ENCODE peak calls at places on chromosome 14, in four cellular contexts. A is fibroblast of pulmonary artery, W is AG04449, Y is PC-9. M is an unnamed sample.

GRCh38 chr14:84403585-84403984 is 1126.4 kb upstream of the FLRT2 start:
- DNase-seq in Y (peak), A (no peak), W (no peak), M (peak)

GRCh38 chr14:75738192-75738591 is 77.1 kb downstream of the TTLL5 start:
- DNase-seq in W (no peak), A (peak), Y (no peak), M (no peak)

GRCh38 chr14:55807059-55807499 is 227.1 kb downstream of the KTN1 start:
- DNase-seq in W (no peak), A (peak), Y (peak), M (no peak)

GRCh38 chr14:98404811-98405210 is 867.2 kb downstream of the BCL11B start:
- DNase-seq in A (no peak), Y (no peak), W (no peak), M (no peak)

GRCh38 chr14:56514663-56515371 is 64.8 kb upstream of the TMEM260 start:
- DNase-seq in Y (no peak), A (peak), W (no peak), M (no peak)

GRCh38 chr14:69055125-69055524 is 76.0 kb upstream of the ACTN1 start:
- DNase-seq in W (no peak), Y (peak), A (peak), M (no peak)

GRCh38 chr14:102776761-102777710 is at the start of gene TRAF3:
- DNase-seq in A (peak), Y (no peak), W (no peak), M (no peak)

GRCh38 chr14:98218213-98218612 is 1053.8 kb downstream of the BCL11B start:
- DNase-seq in W (no peak), A (no peak), Y (no peak), M (no peak)

GRCh38 chr14:92934196-92935085 is 11.5 kb downstream of the CHGA start:
- DNase-seq in W (no peak), Y (no peak), A (no peak), M (no peak)

GRCh38 chr14:81474685-81475324 is 58.8 kb downstream of the SEL1L start:
- DNase-seq in Y (no peak), A (no peak), W (no peak), M (no peak)

GRCh38 chr14:85978851-85979250 is 448.9 kb downstream of the FLRT2 start:
- DNase-seq in Y (no peak), W (no peak), A (no peak), M (no peak)

GRCh38 chr14:59464651-59465569 is at the start of gene GPR135:
- DNase-seq in W (no peak), A (peak), Y (no peak), M (no peak)

GRCh38 chr14:74333909-74334308 is 14.4 kb upstream of the VRTN start:
- DNase-seq in A (peak), W (peak), Y (no peak), M (no peak)

GRCh38 chr14:25132734-25133422 is 82.9 kb upstream of the STXBP6 start:
- DNase-seq in A (peak), W (no peak), Y (no peak), M (no peak)

GRCh38 chr14:103121161-103121845 is 2.0 kb upstream of the TNFAIP2 start:
- DNase-seq in W (no peak), Y (peak), A (peak), M (no peak)

GRCh38 chr14:94451091-94451751 is 1.4 kb downstream of the SERPINA11 start:
- DNase-seq in A (no peak), Y (no peak), W (no peak), M (no peak)

GRCh38 chr14:52602131-52602530 is 49.5 kb downstream of the GPR137C start:
- DNase-seq in Y (no peak), W (no peak), A (no peak), M (no peak)

GRCh38 chr14:31479026-31479425 is 8.8 kb downstream of the GPR33 start:
- DNase-seq in W (no peak), Y (no peak), A (no peak), M (no peak)

GRCh38 chr14:100774164-100774537 is 47.5 kb downstream of the DLK1 start:
- DNase-seq in A (no peak), W (no peak), Y (no peak), M (no peak)

GRCh38 chr14:62691613-62692489 is 353.4 kb downstream of the KCNH5 start:
- DNase-seq in W (peak), A (peak), Y (peak), M (peak)

GRCh38 chr14:69895109-69895508 is 15.9 kb downstream of the SMOC1 start:
- DNase-seq in Y (no peak), A (no peak), W (no peak), M (no peak)

GRCh38 chr14:78010688-78011087 is 159.5 kb upstream of the NRXN3 start:
- DNase-seq in W (no peak), A (peak), Y (no peak), M (peak)

GRCh38 chr14:51087024-51087423 is 7.9 kb downstream of the TRIM9 start:
- DNase-seq in Y (peak), A (no peak), W (no peak), M (no peak)

GRCh38 chr14:52033131-52033642 is 35.7 kb downstream of the NID2 start:
- DNase-seq in W (no peak), Y (peak), A (no peak), M (no peak)

GRCh38 chr14:102917469-102918211 is 4.8 kb upstream of the AMN start:
- DNase-seq in A (peak), W (no peak), Y (no peak), M (no peak)

GRCh38 chr14:67477926-67478915 is 10.3 kb downstream of the TMEM229B start:
- DNase-seq in Y (no peak), W (no peak), A (no peak), M (no peak)

GRCh38 chr14:104357689-104358527 is 219.5 kb downstream of the KIF26A start:
- DNase-seq in A (no peak), Y (no peak), W (no peak), M (no peak)

GRCh38 chr14:68148763-68149162 is 329.2 kb downstream of the RAD51B start:
- DNase-seq in W (no peak), Y (no peak), A (no peak), M (no peak)

GRCh38 chr14:59619071-59619470 is 42.5 kb upstream of the CCDC175 start:
- DNase-seq in A (no peak), W (no peak), Y (no peak), M (no peak)

GRCh38 chr14:70567791-70568190 is 32.7 kb downstream of the MED6 start:
- DNase-seq in W (peak), A (peak), Y (no peak), M (peak)

GRCh38 chr14:103113303-103113702 is 10.0 kb upstream of the TNFAIP2 start:
- DNase-seq in W (no peak), A (no peak), Y (no peak), M (no peak)

GRCh38 chr14:97107070-97107469 is 309.9 kb downstream of the VRK1 start:
- DNase-seq in W (no peak), A (no peak), Y (peak), M (no peak)

GRCh38 chr14:23358553-23359166 is 6.0 kb upstream of the SLC22A17 start:
- DNase-seq in Y (no peak), A (no peak), W (no peak), M (no peak)

GRCh38 chr14:96863327-96863985 is 66.3 kb downstream of the VRK1 start:
- DNase-seq in A (no peak), W (no peak), Y (no peak), M (no peak)

GRCh38 chr14:66680216-66680615 is 172.3 kb downstream of the GPHN start:
- DNase-seq in W (no peak), A (no peak), Y (no peak), M (no peak)

GRCh38 chr14:100902295-100902694 is 1.2 kb downstream of the RTL1 start:
- DNase-seq in Y (no peak), W (no peak), A (no peak), M (no peak)

GRCh38 chr14:74326369-74327152 is 21.7 kb upstream of the VRTN start:
- DNase-seq in Y (no peak), W (no peak), A (no peak), M (no peak)

GRCh38 chr14:50961606-50962259 is 17.4 kb upstream of the PYGL start:
- DNase-seq in Y (peak), A (peak), W (peak), M (peak)

GRCh38 chr14:92026548-92027190 is 13.2 kb downstream of the TRIP11 start:
- DNase-seq in W (no peak), A (no peak), Y (no peak), M (no peak)

GRCh38 chr14:32933623-32933942 is 5.1 kb upstream of the NPAS3 start:
- DNase-seq in Y (no peak), A (peak), W (no peak), M (no peak)

GRCh38 chr14:20530771-20531571 is 25.6 kb downstream of the RNASE10 start:
- DNase-seq in A (peak), W (no peak), Y (peak), M (peak)
- TF ChIP-seq CTCF in A (peak), W (peak), Y (peak), M (peak)

DNA sequence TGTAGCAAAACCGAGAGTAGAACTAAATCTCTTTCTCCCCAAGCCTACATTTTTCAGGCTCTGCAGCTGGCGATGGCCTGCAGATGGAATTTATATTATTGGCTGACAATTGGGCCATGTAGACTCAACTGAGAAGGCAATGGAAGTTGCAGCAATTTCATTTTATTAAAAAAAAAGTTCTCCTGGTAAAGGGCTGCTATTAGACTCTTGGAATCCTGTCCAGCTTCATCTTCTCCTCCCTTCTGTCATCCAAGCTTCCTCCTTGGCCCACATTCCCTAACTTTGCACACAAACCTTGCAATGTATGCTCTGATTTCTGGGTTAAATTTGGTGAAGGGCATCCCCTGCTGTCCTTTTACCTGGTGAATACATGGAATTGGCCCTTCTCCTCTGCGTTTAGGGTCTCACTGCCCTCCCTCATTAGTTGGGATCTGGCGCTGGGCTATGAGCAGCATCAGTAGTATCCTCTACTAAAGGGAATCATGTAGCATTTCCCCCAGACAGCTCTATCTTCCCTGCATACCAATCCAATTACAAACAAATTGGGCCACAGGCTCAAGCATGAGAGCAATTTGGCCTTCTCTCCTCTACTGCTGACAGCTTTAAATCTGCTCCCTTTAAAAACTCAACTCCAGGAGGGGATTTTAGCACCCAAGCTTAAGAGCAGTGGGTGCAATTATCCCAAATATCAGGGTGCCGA is 336.9 kb downstream of the BMP4 start:
- DNase-seq in Y (peak), W (peak), A (peak), M (peak)
- H3K4me3 ChIP-seq in Y (no peak), W (no peak), A (no peak), M (no peak)

GRCh38 chr14:99748529-99748928 is 44.7 kb upstream of the EML1 start:
- DNase-seq in Y (no peak), W (no peak), A (no peak), M (no peak)

GRCh38 chr14:99749763-99750715 is 43.2 kb upstream of the EML1 start:
- DNase-seq in W (no peak), A (no peak), Y (no peak), M (no peak)

GRCh38 chr14:99750746-99751450 is 42.3 kb upstream of the EML1 start:
- DNase-seq in W (no peak), A (no peak), Y (no peak), M (no peak)

GRCh38 chr14:99747582-99748330 is 45.5 kb upstream of the EML1 start:
- DNase-seq in Y (no peak), W (no peak), A (no peak), M (no peak)

GRCh38 chr14:99749142-99749541 is 44.1 kb upstream of the EML1 start:
- DNase-seq in W (no peak), A (no peak), Y (no peak), M (no peak)
- TF ChIP-seq CTCF in W (peak), A (peak), Y (peak), M (peak)

DNA sequence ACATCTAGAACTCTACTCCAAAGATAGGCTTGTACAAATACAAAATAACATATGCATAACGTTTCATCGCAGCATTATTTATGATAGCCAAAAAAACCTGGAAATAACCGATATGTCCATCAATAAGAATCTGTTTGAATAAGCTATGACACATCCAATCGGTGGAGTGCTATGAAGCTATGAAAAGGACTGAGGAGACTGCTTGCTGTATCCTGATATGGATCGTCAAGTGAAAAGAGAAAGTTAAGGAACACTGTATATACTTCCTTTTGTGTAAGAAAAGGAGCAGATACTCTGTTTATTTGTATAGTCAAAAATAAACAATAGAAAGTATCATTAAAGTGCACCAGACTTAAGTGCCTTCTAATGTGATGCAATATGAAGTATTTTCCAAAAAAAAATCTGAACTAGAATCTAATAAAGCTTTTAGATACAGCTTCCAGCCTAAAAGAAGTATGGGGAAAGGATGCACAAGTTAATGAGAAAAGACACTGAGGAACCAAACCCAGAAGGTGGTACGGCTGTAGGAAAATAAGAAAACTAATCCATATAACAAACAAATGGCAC is 646 bp upstream of the KLHDC1 start:
- DNase-seq in W (no peak), Y (no peak), A (peak), M (no peak)
- H3K4me3 ChIP-seq in W (peak), Y (peak), A (peak), M (peak)

GRCh38 chr14:106087855-106088254 is 561.5 kb downstream of the TMEM121 start:
- DNase-seq in W (no peak), Y (no peak), A (no peak), M (no peak)
- TF ChIP-seq CTCF in W (no peak), Y (no peak), A (no peak), M (no peak)

DNA sequence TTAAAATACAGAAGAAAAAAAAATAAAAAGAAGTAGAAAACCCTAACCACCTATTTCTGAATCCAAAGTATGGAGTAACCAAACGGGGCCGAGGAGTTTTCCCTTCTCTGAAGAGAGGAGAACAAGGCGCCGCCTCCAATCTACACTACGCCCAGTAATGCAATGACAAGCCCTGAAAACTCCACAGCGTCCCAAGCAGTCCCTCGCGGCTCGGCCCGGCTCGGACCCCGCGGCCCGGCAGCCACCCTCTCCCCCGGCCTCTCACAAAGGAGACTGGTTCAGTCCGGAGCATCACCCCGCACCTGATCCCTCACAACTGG is 371 bp downstream of the CHD8 start:
- DNase-seq in W (no peak), Y (no peak), A (peak), M (no peak)
- H3K4me3 ChIP-seq in W (peak), Y (peak), A (peak), M (peak)

GRCh38 chr14:89911018-89911919 is 43.3 kb downstream of the EFCAB11 start:
- DNase-seq in A (peak), Y (no peak), W (no peak), M (no peak)
- TF ChIP-seq CTCF in A (no peak), Y (no peak), W (no peak), M (no peak)

DNA sequence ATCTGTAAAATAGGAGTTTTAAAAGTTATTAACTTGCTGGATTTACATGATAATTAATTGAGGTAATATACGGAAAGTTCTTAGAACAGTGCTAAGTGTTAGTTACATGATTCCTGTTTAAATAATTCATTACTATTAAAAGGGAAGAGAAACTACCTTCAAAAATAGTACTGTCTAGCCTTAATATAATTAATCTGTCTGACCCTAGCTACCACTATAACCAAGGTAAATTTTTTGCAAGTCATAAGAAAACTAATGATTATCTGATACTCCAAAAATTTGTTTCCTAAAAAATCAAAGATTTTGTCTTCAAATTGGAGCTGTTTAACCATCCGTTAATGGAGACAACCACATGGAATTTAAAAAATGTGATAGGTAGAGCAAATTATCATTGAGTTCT is 294.3 kb upstream of the FBXO33 start:
- DNase-seq in A (no peak), W (no peak), Y (no peak), M (no peak)
- H3K4me3 ChIP-seq in A (no peak), W (no peak), Y (no peak), M (no peak)

GRCh38 chr14:41922014-41922413 is 315.3 kb downstream of the LRFN5 start:
- DNase-seq in W (no peak), A (no peak), Y (no peak), M (no peak)

GRCh38 chr14:41925409-41925808 is 318.7 kb downstream of the LRFN5 start:
- DNase-seq in W (no peak), A (peak), Y (no peak), M (no peak)
- TF ChIP-seq CTCF in W (peak), A (peak), Y (no peak), M (peak)